ENCODE peak calls at places on chromosome 9, in four cellular contexts. T is spleen, A is AG04450, E is stomach. S is an unnamed sample.

GRCh38 chr9:120481842-120482241 is 98.1 kb downstream of the CDK5RAP2 start:
- DNase-seq in T (no peak), A (no peak), E (no peak), S (no peak)

GRCh38 chr9:17938256-17938655 is 359.4 kb downstream of the SH3GL2 start:
- DNase-seq in T (no peak), A (no peak), E (no peak), S (no peak)

GRCh38 chr9:121463026-121463827 is 36.4 kb downstream of the GGTA1 start:
- DNase-seq in T (peak), A (no peak), E (peak), S (no peak)

GRCh38 chr9:135588371-135588770 is 26.8 kb downstream of the PAEP start:
- DNase-seq in T (peak), A (no peak), E (peak), S (no peak)

GRCh38 chr9:136059851-136060670 is 35.0 kb downstream of the NACC2 start:
- DNase-seq in T (peak), A (peak), E (no peak), S (no peak)

GRCh38 chr9:134053941-134054761 is 13.7 kb downstream of the BRD3 start:
- DNase-seq in T (peak), A (no peak), E (no peak), S (no peak)

GRCh38 chr9:120740135-120740534 is 25.9 kb upstream of the MEGF9 start:
- DNase-seq in T (no peak), A (no peak), E (no peak), S (no peak)

GRCh38 chr9:121652037-121652837 is 803 bp downstream of the DAB2IP start:
- DNase-seq in T (peak), A (no peak), E (peak), S (peak)

GRCh38 chr9:124218438-124219289 is 39.1 kb upstream of the NEK6 start:
- DNase-seq in T (peak), A (no peak), E (peak), S (no peak)

GRCh38 chr9:94772654-94773303 is 46.3 kb downstream of the AOPEP start:
- DNase-seq in T (no peak), A (peak), E (no peak), S (no peak)

GRCh38 chr9:94937214-94937903 is 210.9 kb downstream of the AOPEP start:
- DNase-seq in T (no peak), A (peak), E (no peak), S (no peak)

GRCh38 chr9:65458465-65458864 is 173.5 kb upstream of the FOXD4L5 start:
- DNase-seq in T (no peak), A (no peak), E (no peak), S (no peak)

GRCh38 chr9:101367323-101367722 is 17.5 kb downstream of the BAAT start:
- DNase-seq in T (no peak), A (no peak), E (no peak), S (no peak)

GRCh38 chr9:684950-685340 is 156.6 kb upstream of the DMRT1 start:
- DNase-seq in T (no peak), A (no peak), E (no peak), S (no peak)

GRCh38 chr9:112286906-112287305 is 46.5 kb downstream of the PTBP3 start:
- DNase-seq in T (no peak), A (no peak), E (no peak), S (no peak)

GRCh38 chr9:137300607-137301085 is 1.4 kb downstream of the NRARP start:
- DNase-seq in T (no peak), A (no peak), E (no peak), S (no peak)

GRCh38 chr9:69674741-69675438 is 2.7 kb upstream of the APBA1 start:
- DNase-seq in T (no peak), A (peak), E (no peak), S (no peak)

GRCh38 chr9:69672828-69673640 is 863 bp upstream of the APBA1 start:
- DNase-seq in T (peak), A (peak), E (peak), S (peak)

GRCh38 chr9:69671904-69672827 is at the start of gene APBA1:
- DNase-seq in T (peak), A (no peak), E (peak), S (peak)

GRCh38 chr9:69674112-69674511 is 1.9 kb upstream of the APBA1 start:
- DNase-seq in T (no peak), A (no peak), E (no peak), S (no peak)

DNA sequence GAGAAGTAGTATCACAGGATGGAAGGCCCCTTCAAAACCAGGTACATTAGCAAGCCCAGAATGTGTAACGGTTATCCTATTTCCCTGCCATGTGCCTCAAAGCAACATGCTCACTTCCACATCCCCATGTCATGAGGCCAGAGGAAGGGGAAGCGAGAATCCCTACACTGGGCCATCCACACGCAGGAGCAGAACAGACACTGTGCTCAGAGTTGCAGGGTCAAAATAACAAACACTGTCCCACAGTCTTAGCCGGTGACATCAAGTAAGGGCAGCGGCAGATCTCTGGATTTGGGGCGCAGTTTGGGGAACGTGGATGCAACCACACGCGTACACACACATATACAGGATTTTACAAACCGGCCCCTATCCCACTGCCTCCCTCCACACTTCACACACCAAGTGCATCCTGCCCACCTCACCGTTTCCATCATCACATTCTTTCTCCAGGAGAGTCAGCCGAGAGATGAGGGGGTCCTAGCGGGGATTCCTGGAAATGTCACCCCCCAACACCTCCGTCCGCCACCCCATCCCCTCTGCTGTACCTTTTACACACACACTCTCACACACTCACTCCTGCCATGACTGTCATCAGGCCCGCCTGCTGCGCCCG is 774 bp downstream of the APBA1 start:
- DNase-seq in T (no peak), A (no peak), E (no peak), S (peak)
- H3K4me3 ChIP-seq in T (peak), A (peak), E (peak), S (peak)

GRCh38 chr9:21527579-21527978 is 45.5 kb upstream of the IFNE start:
- DNase-seq in T (peak), A (no peak), E (no peak), S (no peak)
- TF ChIP-seq CTCF in T (no peak), A (no peak), E (no peak), S (no peak)

DNA sequence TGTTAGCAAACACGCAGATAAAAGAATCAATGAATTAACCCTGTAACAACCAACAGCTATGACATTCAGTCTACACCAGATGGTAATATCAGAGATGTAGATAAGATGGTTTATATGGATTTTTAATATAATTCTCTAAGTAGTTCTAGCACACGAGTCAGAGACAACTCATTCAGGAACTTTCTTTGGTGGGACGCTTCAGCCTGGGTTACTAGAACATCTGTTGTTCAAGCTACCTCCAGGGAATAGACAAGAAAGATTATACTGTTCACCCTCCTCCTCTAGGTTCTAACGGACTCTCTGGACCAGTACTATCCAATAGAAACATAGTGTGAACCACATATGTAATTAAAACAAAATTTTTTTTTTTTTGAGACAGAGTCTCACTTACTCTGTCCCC is 73.8 kb downstream of the RAPGEF1 start:
- DNase-seq in T (no peak), A (no peak), E (no peak), S (no peak)
- H3K27ac ChIP-seq in T (peak), A (no peak), E (no peak), S (no peak)

GRCh38 chr9:125492719-125493118 is 214.3 kb downstream of the MAPKAP1 start:
- DNase-seq in T (no peak), A (no peak), E (no peak), S (no peak)

GRCh38 chr9:125495137-125496119 is 211.6 kb downstream of the MAPKAP1 start:
- DNase-seq in T (no peak), A (no peak), E (no peak), S (no peak)

GRCh38 chr9:125494555-125494920 is 212.5 kb downstream of the MAPKAP1 start:
- DNase-seq in T (no peak), A (peak), E (no peak), S (no peak)

GRCh38 chr9:125493384-125493783 is 213.6 kb downstream of the MAPKAP1 start:
- DNase-seq in T (no peak), A (no peak), E (peak), S (no peak)

DNA sequence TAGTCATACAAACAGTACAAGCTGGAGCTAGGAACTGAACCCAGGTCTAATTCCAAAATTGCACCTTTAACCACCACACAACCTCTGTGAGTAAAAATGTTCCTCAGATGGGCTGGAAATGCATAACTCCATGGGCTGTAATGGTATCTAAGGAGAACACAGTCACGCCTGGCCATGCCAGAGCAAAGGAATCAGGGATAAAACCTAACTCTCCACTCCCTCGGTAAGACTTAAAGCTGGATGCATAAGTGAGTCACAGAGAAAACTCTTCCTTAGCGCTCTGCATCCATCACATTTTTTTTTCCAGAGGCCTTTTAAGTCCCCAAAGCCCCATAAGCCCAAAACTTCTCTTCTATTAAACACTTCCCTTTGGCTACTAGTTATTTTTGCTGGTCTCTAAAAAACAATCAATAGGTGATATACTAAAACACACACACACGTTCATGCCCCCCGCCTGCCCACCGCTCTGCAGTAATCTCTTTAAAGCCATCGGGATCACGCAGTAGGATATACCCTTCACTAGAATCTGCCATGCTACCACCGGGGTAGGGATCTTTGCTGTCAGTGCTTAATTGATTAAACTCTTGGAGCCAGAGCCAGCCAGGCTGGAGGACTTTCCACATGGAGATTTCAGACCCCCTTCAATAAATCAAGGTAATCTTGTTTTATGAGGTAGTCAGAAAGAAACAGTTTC is 213.0 kb downstream of the MAPKAP1 start:
- DNase-seq in T (no peak), A (no peak), E (no peak), S (no peak)
- H3K4me3 ChIP-seq in T (no peak), A (no peak), E (no peak), S (no peak)

GRCh38 chr9:81080900-81081299 is 608.4 kb downstream of the TLE1 start:
- DNase-seq in T (no peak), A (no peak), E (no peak), S (no peak)
- TF ChIP-seq CTCF in T (no peak), A (no peak), E (no peak), S (no peak)

GRCh38 chr9:114386886-114387677 is 700 bp downstream of the AKNA start:
- DNase-seq in T (peak), A (no peak), E (peak), S (peak)
- H3K27ac ChIP-seq in T (peak), A (peak), E (peak), S (peak)

DNA sequence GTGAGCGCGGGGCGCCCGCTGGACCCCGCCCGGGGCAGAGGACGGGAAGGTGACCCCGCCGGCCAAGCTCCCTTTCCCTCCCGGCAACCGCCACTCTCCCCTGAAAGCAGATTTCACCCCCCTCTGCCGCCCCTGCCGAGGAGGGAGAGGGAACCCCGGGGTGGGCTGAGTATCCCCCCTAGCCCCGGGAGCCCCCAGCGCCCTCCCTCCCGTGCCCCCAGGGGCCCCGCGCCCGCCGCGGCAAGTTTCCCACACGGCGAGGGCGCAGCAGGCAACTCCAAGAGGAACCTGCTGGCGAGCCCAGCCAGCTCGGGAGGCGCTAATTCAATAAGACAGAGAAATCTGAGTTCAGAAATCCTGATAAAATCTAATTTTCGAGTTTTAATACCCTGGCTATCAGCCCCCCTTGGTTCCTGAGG is 1.6 kb downstream of the NTNG2 start:
- DNase-seq in T (peak), A (no peak), E (no peak), S (no peak)
- H3K4me3 ChIP-seq in T (peak), A (no peak), E (peak), S (no peak)

GRCh38 chr9:88005146-88005750 is 30.9 kb upstream of the CDK20 start:
- DNase-seq in T (no peak), A (no peak), E (no peak), S (no peak)
- TF ChIP-seq CTCF in T (no peak), A (no peak), E (no peak), S (no peak)

DNA sequence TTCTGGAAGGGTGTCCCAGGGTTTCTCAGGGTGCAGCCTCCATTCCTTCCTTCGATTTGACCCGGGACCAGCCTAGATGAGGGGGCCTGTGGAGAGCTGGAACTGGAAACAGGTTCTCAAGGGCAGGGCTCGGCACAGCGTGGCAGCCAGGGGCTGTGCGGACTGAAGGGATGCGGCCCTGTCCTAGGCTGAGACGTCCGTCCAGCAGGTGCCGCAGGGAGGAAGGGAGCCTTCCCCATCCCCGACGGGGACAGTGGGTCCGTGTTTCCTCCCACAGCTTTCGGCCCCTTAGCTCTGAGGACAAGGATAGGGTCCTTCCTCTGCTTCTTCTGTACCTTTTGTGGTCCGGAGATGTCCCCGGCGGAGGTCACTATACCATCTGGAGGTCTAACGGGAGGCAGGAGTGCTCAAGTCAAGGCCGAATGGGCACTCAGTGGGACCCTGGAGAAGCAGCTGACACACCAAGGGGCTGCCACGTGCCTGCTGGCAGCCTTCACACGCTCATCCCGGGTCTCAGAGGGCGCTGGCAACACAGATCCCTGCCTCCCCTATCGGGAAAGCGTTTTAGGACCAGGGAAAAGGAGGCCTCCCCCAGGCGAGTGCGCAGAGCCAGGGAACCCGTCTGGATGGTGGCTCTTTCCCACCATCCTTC is 49.9 kb downstream of the USP20 start:
- DNase-seq in T (peak), A (no peak), E (peak), S (peak)
- H3K27ac ChIP-seq in T (peak), A (peak), E (peak), S (peak)

GRCh38 chr9:111179577-111179976 is 141.3 kb upstream of the LPAR1 start:
- DNase-seq in T (no peak), A (no peak), E (no peak), S (no peak)

GRCh38 chr9:111175350-111175749 is 137.1 kb upstream of the LPAR1 start:
- DNase-seq in T (no peak), A (no peak), E (no peak), S (no peak)

GRCh38 chr9:111180801-111181200 is 142.5 kb upstream of the LPAR1 start:
- DNase-seq in T (no peak), A (no peak), E (no peak), S (no peak)

GRCh38 chr9:111176511-111176910 is 138.2 kb upstream of the LPAR1 start:
- DNase-seq in T (no peak), A (no peak), E (no peak), S (no peak)

GRCh38 chr9:111178361-111179043 is 140.2 kb upstream of the LPAR1 start:
- DNase-seq in T (no peak), A (peak), E (no peak), S (no peak)
- H3K4me3 ChIP-seq in T (no peak), A (no peak), E (no peak), S (no peak)